ENCODE peak calls at places on chromosomes 1 and 21, in seven cellular contexts. E is fibroblast of lung; V is CD4-positive, alpha-beta T cell; X is transverse colon; J is H1; S is pancreas; F is suprapubic skin. G is an unnamed sample.
A peak's percentile ranks its signal among the peaks of the same experiment; 100 is the strongest.

GRCh38 chr21:46431884-46432488 is 26.7 kb upstream of the DIP2A start:
- DNase-seq in E (no peak), V (no peak), F (no peak), S (no peak), J (no peak), X (no peak), G (no peak)

GRCh38 chr1:29312469-29313466 is 76.4 kb downstream of the PTPRU start:
- DNase-seq in V (no peak), X (no peak), F (no peak), S (no peak), J (no peak), E (no peak), G (no peak)

GRCh38 chr1:77413541-77414335 is 131.9 kb downstream of the AK5 start:
- DNase-seq in F (no peak), X (no peak), S (no peak), V (no peak), E (no peak), J (no peak), G (no peak)

GRCh38 chr1:21818661-21819060 is 6.6 kb downstream of the LDLRAD2 start:
- DNase-seq in J (no peak), V (peak; percentile 14), X (peak; percentile 67), E (no peak), F (no peak), S (no peak), G (peak; percentile 56)

GRCh38 chr1:242556276-242556675 is 31.8 kb upstream of the PLD5 start:
- DNase-seq in F (no peak), V (no peak), J (no peak), S (no peak), E (no peak), X (no peak), G (peak; percentile 26)

GRCh38 chr1:198234511-198235251 is 77.9 kb downstream of the NEK7 start:
- DNase-seq in V (no peak), X (no peak), S (no peak), E (peak; percentile 50), J (no peak), F (no peak), G (peak; percentile 62)

GRCh38 chr1:162629077-162629637 is 3.1 kb upstream of the DDR2 start:
- DNase-seq in E (no peak), F (no peak), X (no peak), J (no peak), V (no peak), S (no peak), G (no peak)

GRCh38 chr1:16207318-16208269 is 4.9 kb downstream of the ARHGEF19 start:
- DNase-seq in J (no peak), E (no peak), F (no peak), S (peak; percentile 63), V (no peak), X (no peak), G (no peak)

GRCh38 chr1:93876284-93876683 is 2.7 kb downstream of the DNTTIP2 start:
- DNase-seq in F (no peak), V (no peak), J (no peak), X (no peak), S (no peak), E (no peak), G (no peak)

GRCh38 chr1:162145280-162145965 is 75.9 kb downstream of the NOS1AP start:
- DNase-seq in X (no peak), S (no peak), F (no peak), J (no peak), E (peak; percentile 16), V (no peak), G (no peak)

GRCh38 chr1:21268281-21269239 is 21.7 kb downstream of the ECE1 start:
- DNase-seq in S (peak; percentile 84), F (no peak), X (peak; percentile 60), E (no peak), J (no peak), V (no peak), G (peak; percentile 15)

GRCh38 chr1:40834968-40835545 is 27.1 kb downstream of the CITED4 start:
- DNase-seq in S (no peak), V (no peak), E (no peak), F (no peak), X (no peak), J (no peak), G (no peak)

GRCh38 chr1:24951337-24951736 is 21.3 kb upstream of the RUNX3 start:
- DNase-seq in V (no peak), E (no peak), J (no peak), F (no peak), X (no peak), S (no peak), G (no peak)

GRCh38 chr1:6794164-6794563 is 8.9 kb downstream of the CAMTA1 start:
- DNase-seq in F (no peak), X (no peak), V (no peak), E (peak; percentile 79), S (no peak), J (no peak), G (peak; percentile 42)

GRCh38 chr1:226220473-226221189 is 2.8 kb upstream of the MIXL1 start:
- DNase-seq in F (no peak), X (no peak), S (no peak), E (no peak), V (no peak), J (no peak), G (no peak)

GRCh38 chr1:43005460-43006351 is 47.0 kb upstream of the SLC2A1 start:
- DNase-seq in E (no peak), X (no peak), V (no peak), S (no peak), F (no peak), J (no peak), G (no peak)

GRCh38 chr1:244460195-244460594 is 878 bp upstream of the CATSPERE start:
- DNase-seq in V (no peak), S (no peak), F (no peak), E (no peak), J (no peak), X (no peak), G (no peak)

GRCh38 chr1:53115403-53116306 is 26.8 kb downstream of the SLC1A7 start:
- DNase-seq in S (no peak), E (no peak), J (no peak), F (no peak), X (no peak), V (no peak), G (no peak)

GRCh38 chr1:64124751-64125445 is 78.5 kb upstream of the UBE2U start:
- DNase-seq in J (no peak), V (no peak), X (no peak), E (peak; percentile 42), S (no peak), F (no peak), G (no peak)

GRCh38 chr1:1551524-1552262 is 11.3 kb upstream of the TMEM240 start:
- DNase-seq in X (no peak), S (no peak), E (no peak), J (no peak), F (no peak), V (no peak), G (no peak)

GRCh38 chr1:41613646-41614592 is 129.4 kb upstream of the EDN2 start:
- DNase-seq in E (peak; percentile 85), V (no peak), F (no peak), X (no peak), J (no peak), S (no peak), G (peak; percentile 73)

GRCh38 chr1:74343191-74343590 is 108.0 kb downstream of the TNNI3K start:
- DNase-seq in E (no peak), J (no peak), X (no peak), F (no peak), S (no peak), V (no peak), G (peak; percentile 9)

GRCh38 chr1:233376711-233377110 is 49.2 kb downstream of the MAP3K21 start:
- DNase-seq in E (no peak), V (no peak), X (no peak), J (no peak), F (no peak), S (peak; percentile 46), G (peak; percentile 33)
- TF ChIP-seq CTCF in E (no peak), V (no peak), X (no peak), J (peak; percentile 0), F (no peak), S (no peak), G (peak; percentile 15)

DNA sequence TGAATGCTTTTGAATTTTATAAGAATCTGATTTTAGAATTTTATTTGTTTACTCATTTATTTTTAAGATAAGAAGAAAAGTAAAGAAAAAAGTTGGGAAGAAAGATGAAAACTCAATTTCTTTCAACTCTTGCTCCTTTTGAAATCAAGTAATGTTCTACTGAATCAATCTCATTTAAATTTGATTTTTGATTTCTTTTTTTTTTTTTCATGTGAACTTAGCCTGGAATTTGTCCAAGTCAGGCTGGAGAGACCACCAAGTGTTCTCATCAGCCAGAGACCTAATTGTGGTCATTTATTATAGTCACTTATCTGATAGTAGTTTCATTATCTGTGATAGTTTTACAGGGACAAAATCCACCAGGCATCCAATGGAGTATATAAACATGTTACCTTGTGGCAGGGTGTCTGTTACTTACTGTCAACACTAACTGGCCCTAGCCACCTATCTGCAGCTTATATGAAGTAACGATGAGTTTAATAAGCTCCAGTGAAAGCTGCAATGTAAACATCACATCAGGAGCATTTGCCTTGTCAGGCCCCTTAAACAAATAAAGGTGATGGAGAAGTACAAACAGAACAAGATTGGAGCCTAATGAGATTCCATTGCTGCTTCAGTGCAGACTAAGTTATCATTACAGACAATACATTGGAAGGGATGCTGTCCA is 39.2 kb downstream of the HLX start:
- DNase-seq in X (no peak), V (no peak), J (no peak), E (no peak), S (no peak), F (no peak), G (no peak)
- TF ChIP-seq CTCF in X (no peak), V (no peak), J (no peak), E (no peak), S (no peak), F (no peak), G (no peak)

DNA sequence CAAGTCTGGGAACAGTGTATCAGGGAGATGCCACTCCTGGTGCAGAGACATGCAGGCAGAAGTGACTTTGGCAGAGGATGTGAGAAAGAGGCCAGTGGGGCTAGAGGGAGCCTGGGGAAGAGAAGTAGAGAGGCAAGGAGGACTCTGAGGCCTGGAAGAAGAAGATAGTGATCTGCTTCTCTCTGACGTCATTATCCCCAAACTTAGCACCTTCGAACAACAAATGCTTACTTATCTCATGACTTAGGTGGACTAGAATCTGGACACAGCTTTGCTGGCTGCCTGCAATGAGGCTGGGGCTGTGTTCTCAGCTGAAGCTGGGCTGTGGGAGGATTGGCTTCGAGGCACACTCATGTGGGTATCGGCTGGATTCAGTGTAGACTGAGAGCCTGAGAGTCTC is 44.5 kb upstream of the ZNF678 start:
- DNase-seq in V (no peak), J (no peak), X (no peak), F (no peak), S (no peak), E (no peak), G (no peak)
- TF ChIP-seq CTCF in V (no peak), J (no peak), X (no peak), F (no peak), S (no peak), E (no peak), G (no peak)

DNA sequence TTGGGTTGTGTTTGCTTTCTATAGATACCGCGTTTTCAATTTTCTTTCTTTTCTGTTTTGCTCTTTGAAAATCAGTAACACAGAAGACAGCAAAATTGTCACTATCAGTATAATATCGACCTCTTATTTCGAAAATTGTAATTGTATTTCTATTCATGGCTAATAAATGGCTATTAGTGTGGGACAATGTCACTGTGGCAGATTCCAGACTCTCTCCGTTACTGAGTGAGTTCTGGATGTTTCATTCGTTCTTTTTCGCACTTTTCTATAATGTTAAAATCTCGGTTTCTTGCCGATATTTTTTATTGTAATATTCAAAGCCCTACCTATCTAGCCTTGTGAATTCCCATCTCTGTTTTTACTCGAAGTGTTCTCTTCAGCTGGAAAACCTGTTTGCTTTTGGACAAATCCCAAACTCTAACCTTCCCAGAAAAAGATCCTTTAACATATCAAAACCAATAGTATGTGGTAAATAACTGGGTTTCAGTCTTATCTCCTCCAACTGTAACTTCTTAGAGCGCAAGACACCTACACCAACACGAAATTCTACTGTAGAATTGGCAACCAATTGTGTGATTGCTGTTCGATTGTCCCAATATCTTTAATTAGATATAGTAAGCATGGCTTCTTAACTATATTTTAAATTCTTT is 6.0 kb upstream of the MPZL1 start:
- DNase-seq in S (no peak), V (no peak), E (peak; percentile 12), F (no peak), X (no peak), J (no peak), G (no peak)
- TF ChIP-seq CTCF in S (no peak), V (peak; percentile 51), E (no peak), F (no peak), X (peak; percentile 16), J (no peak), G (no peak)

G was measured in MCF 10A.